ENCODE peak calls at places on chromosome 11, in six cellular contexts. G, I, O, C, D and K are unnamed samples.

GRCh38 chr11:130623909-130624668 is 175.6 kb downstream of the ADAMTS15 start:
- DNase-seq in G (no peak), I (no peak), O (no peak), C (no peak), D (no peak), K (no peak)

GRCh38 chr11:91178366-91178765 is 955.5 kb upstream of the CHORDC1 start:
- DNase-seq in G (peak), I (no peak), O (no peak), C (no peak), D (no peak), K (no peak)

GRCh38 chr11:114237321-114238280 is 58.6 kb upstream of the NNMT start:
- DNase-seq in G (peak), I (no peak), O (no peak), C (no peak), D (no peak), K (no peak)

GRCh38 chr11:47348131-47348802 is 4.2 kb downstream of the MYBPC3 start:
- DNase-seq in G (no peak), I (no peak), O (no peak), C (no peak), D (no peak), K (no peak)

GRCh38 chr11:94734563-94735275 is 33.4 kb upstream of the AMOTL1 start:
- DNase-seq in G (no peak), I (no peak), O (no peak), C (no peak), D (no peak), K (no peak)

GRCh38 chr11:68025047-68025446 is 5.4 kb upstream of the NDUFS8 start:
- DNase-seq in G (no peak), I (no peak), O (peak), C (no peak), D (no peak), K (no peak)

GRCh38 chr11:75931124-75931523 is 116.1 kb downstream of the UVRAG start:
- DNase-seq in G (peak), I (no peak), O (no peak), C (no peak), D (no peak), K (no peak)

GRCh38 chr11:57240757-57241156 is 3.7 kb upstream of the APLNR start:
- DNase-seq in G (no peak), I (no peak), O (no peak), C (no peak), D (no peak), K (no peak)

GRCh38 chr11:126109941-126110731 is 47.5 kb upstream of the CDON start:
- DNase-seq in G (no peak), I (no peak), O (no peak), C (no peak), D (no peak), K (no peak)

GRCh38 chr11:119789766-119790407 is 60.9 kb upstream of the NECTIN1 start:
- DNase-seq in G (no peak), I (no peak), O (no peak), C (no peak), D (no peak), K (no peak)

GRCh38 chr11:118917488-118918127 is 8.1 kb downstream of the BCL9L start:
- DNase-seq in G (peak), I (no peak), O (no peak), C (no peak), D (peak), K (no peak)

GRCh38 chr11:120184371-120184945 is 26.4 kb upstream of the OAF start:
- DNase-seq in G (no peak), I (no peak), O (no peak), C (no peak), D (peak), K (no peak)

GRCh38 chr11:61827573-61828378 is at the start of gene FADS2:
- DNase-seq in G (peak), I (peak), O (peak), C (no peak), D (peak), K (peak)

GRCh38 chr11:74871037-74871436 is 77.9 kb downstream of the XRRA1 start:
- DNase-seq in G (no peak), I (no peak), O (no peak), C (no peak), D (no peak), K (no peak)

GRCh38 chr11:70381350-70381749 is 17.0 kb upstream of the CTTN start:
- DNase-seq in G (no peak), I (no peak), O (no peak), C (no peak), D (no peak), K (no peak)